ENCODE peak calls at places on chromosomes 6 and 20, in six cellular contexts. One of them, this sample, is unnamed.

GRCh38 chr6:52566853-52567279 is 10.0 kb downstream of the TRAM2 start:
- DNase-seq in dorsolateral prefrontal cortex: no peak
- DNase-seq in body of pancreas: no peak
- DNase-seq in choroid plexus epithelial cell: peak
- DNase-seq in mesendoderm: peak
- DNase-seq in thoracic aorta: no peak
- DNase-seq in this sample: no peak

GRCh38 chr6:83193747-83194582 is 808 bp downstream of the RWDD2A start:
- DNase-seq in dorsolateral prefrontal cortex: peak
- DNase-seq in body of pancreas: peak
- DNase-seq in choroid plexus epithelial cell: no peak
- DNase-seq in mesendoderm: peak
- DNase-seq in thoracic aorta: no peak
- DNase-seq in this sample: peak

GRCh38 chr6:70289299-70289698 is 13.6 kb downstream of the COL9A1 start:
- DNase-seq in dorsolateral prefrontal cortex: no peak
- DNase-seq in body of pancreas: no peak
- DNase-seq in choroid plexus epithelial cell: peak
- DNase-seq in mesendoderm: peak
- DNase-seq in thoracic aorta: no peak
- DNase-seq in this sample: peak

GRCh38 chr6:131754715-131755567 is 44.1 kb upstream of the CTAGE9 start:
- DNase-seq in dorsolateral prefrontal cortex: no peak
- DNase-seq in body of pancreas: no peak
- DNase-seq in choroid plexus epithelial cell: no peak
- DNase-seq in mesendoderm: no peak
- DNase-seq in thoracic aorta: no peak
- DNase-seq in this sample: no peak

GRCh38 chr6:90495216-90495817 is 91.6 kb downstream of the MAP3K7 start:
- DNase-seq in dorsolateral prefrontal cortex: no peak
- DNase-seq in body of pancreas: no peak
- DNase-seq in choroid plexus epithelial cell: no peak
- DNase-seq in mesendoderm: no peak
- DNase-seq in thoracic aorta: no peak
- DNase-seq in this sample: peak

GRCh38 chr6:112910256-112910655 is 563.1 kb downstream of the RFPL4B start:
- DNase-seq in dorsolateral prefrontal cortex: no peak
- DNase-seq in body of pancreas: no peak
- DNase-seq in choroid plexus epithelial cell: peak
- DNase-seq in mesendoderm: no peak
- DNase-seq in thoracic aorta: no peak
- DNase-seq in this sample: no peak

GRCh38 chr6:128538763-128539162 is 18.4 kb upstream of the PTPRK start:
- DNase-seq in dorsolateral prefrontal cortex: no peak
- DNase-seq in body of pancreas: no peak
- DNase-seq in choroid plexus epithelial cell: no peak
- DNase-seq in mesendoderm: no peak
- DNase-seq in thoracic aorta: no peak
- DNase-seq in this sample: no peak

GRCh38 chr6:78489874-78490273 is 377.5 kb upstream of the IRAK1BP1 start:
- DNase-seq in dorsolateral prefrontal cortex: no peak
- DNase-seq in body of pancreas: no peak
- DNase-seq in choroid plexus epithelial cell: peak
- DNase-seq in mesendoderm: no peak
- DNase-seq in thoracic aorta: no peak
- DNase-seq in this sample: no peak

GRCh38 chr20:50320005-50320909 is 129.6 kb downstream of the CEBPB start:
- DNase-seq in dorsolateral prefrontal cortex: no peak
- DNase-seq in body of pancreas: no peak
- DNase-seq in choroid plexus epithelial cell: no peak
- DNase-seq in mesendoderm: peak
- DNase-seq in thoracic aorta: no peak
- DNase-seq in this sample: no peak
- H3K4me3 ChIP-seq in dorsolateral prefrontal cortex: no peak
- H3K4me3 ChIP-seq in body of pancreas: no peak
- H3K4me3 ChIP-seq in choroid plexus epithelial cell: no peak
- H3K4me3 ChIP-seq in mesendoderm: no peak
- H3K4me3 ChIP-seq in thoracic aorta: peak
- H3K4me3 ChIP-seq in this sample: no peak

GRCh38 chr6:28747083-28747630 is 176.6 kb downstream of the TRIM27 start:
- DNase-seq in dorsolateral prefrontal cortex: no peak
- DNase-seq in body of pancreas: no peak
- DNase-seq in choroid plexus epithelial cell: no peak
- DNase-seq in mesendoderm: peak
- DNase-seq in thoracic aorta: no peak
- DNase-seq in this sample: no peak
- H3K4me3 ChIP-seq in dorsolateral prefrontal cortex: no peak
- H3K4me3 ChIP-seq in body of pancreas: no peak
- H3K4me3 ChIP-seq in choroid plexus epithelial cell: peak
- H3K4me3 ChIP-seq in mesendoderm: peak
- H3K4me3 ChIP-seq in thoracic aorta: no peak
- H3K4me3 ChIP-seq in this sample: peak

GRCh38 chr20:53078761-53079482 is 106.8 kb downstream of the TSHZ2 start:
- DNase-seq in dorsolateral prefrontal cortex: no peak
- DNase-seq in body of pancreas: no peak
- DNase-seq in choroid plexus epithelial cell: no peak
- DNase-seq in mesendoderm: no peak
- DNase-seq in thoracic aorta: no peak
- DNase-seq in this sample: no peak
- H3K4me3 ChIP-seq in dorsolateral prefrontal cortex: no peak
- H3K4me3 ChIP-seq in body of pancreas: no peak
- H3K4me3 ChIP-seq in choroid plexus epithelial cell: no peak
- H3K4me3 ChIP-seq in mesendoderm: no peak
- H3K4me3 ChIP-seq in thoracic aorta: no peak
- H3K4me3 ChIP-seq in this sample: no peak

DNA sequence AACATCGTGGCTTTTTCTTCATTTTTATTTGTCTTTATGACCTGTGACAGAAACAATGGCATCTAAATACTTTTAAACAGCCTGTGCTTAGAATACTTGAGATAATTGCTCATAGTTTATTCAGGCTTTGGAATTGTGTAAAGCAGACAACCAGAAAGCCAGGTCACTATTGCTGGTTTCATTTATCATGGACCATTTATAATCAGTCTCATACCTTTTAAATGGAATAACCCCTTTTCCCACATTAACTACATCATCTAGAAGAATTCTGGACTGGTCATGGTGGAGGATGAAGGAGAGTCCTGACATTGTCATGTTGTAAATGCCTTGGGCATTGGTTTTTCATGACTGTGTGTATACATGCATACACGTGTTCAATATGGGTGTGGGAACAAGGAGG is 661.5 kb downstream of the EPM2A start:
- DNase-seq in dorsolateral prefrontal cortex: no peak
- DNase-seq in body of pancreas: no peak
- DNase-seq in choroid plexus epithelial cell: no peak
- DNase-seq in mesendoderm: no peak
- DNase-seq in thoracic aorta: no peak
- DNase-seq in this sample: no peak
- H3K4me3 ChIP-seq in dorsolateral prefrontal cortex: no peak
- H3K4me3 ChIP-seq in body of pancreas: no peak
- H3K4me3 ChIP-seq in choroid plexus epithelial cell: no peak
- H3K4me3 ChIP-seq in mesendoderm: no peak
- H3K4me3 ChIP-seq in thoracic aorta: no peak
- H3K4me3 ChIP-seq in this sample: no peak

GRCh38 chr20:61901421-61902212 is 164.1 kb downstream of the TAF4 start:
- DNase-seq in dorsolateral prefrontal cortex: no peak
- DNase-seq in body of pancreas: no peak
- DNase-seq in choroid plexus epithelial cell: no peak
- DNase-seq in mesendoderm: no peak
- DNase-seq in thoracic aorta: no peak
- DNase-seq in this sample: no peak
- H3K4me3 ChIP-seq in dorsolateral prefrontal cortex: no peak
- H3K4me3 ChIP-seq in body of pancreas: no peak
- H3K4me3 ChIP-seq in choroid plexus epithelial cell: no peak
- H3K4me3 ChIP-seq in mesendoderm: no peak
- H3K4me3 ChIP-seq in thoracic aorta: no peak
- H3K4me3 ChIP-seq in this sample: no peak

GRCh38 chr6:89439014-89439413 is 6.1 kb downstream of the ANKRD6 start:
- DNase-seq in dorsolateral prefrontal cortex: no peak
- DNase-seq in body of pancreas: no peak
- DNase-seq in choroid plexus epithelial cell: no peak
- DNase-seq in mesendoderm: no peak
- DNase-seq in thoracic aorta: no peak
- DNase-seq in this sample: no peak
- H3K4me3 ChIP-seq in dorsolateral prefrontal cortex: no peak
- H3K4me3 ChIP-seq in body of pancreas: no peak
- H3K4me3 ChIP-seq in choroid plexus epithelial cell: no peak
- H3K4me3 ChIP-seq in mesendoderm: no peak
- H3K4me3 ChIP-seq in thoracic aorta: no peak
- H3K4me3 ChIP-seq in this sample: no peak